ENCODE peak calls at places on chromosomes 11 and 22, in four cellular contexts. C is endothelial cell of umbilical vein, A is A549, V is HepG2. Q is an unnamed sample.

GRCh38 chr11:11463397-11463796 is 110.3 kb upstream of the CSNK2A3 start:
- DNase-seq in A (no peak), V (no peak), C (no peak), Q (no peak)

GRCh38 chr11:19374189-19374588 is 133.4 kb upstream of the E2F8 start:
- DNase-seq in A (peak), V (no peak), C (peak), Q (no peak)

GRCh38 chr22:40654522-40655167 is 18.1 kb upstream of the MRTFA start:
- DNase-seq in A (peak), C (peak), V (no peak), Q (no peak)

GRCh38 chr22:36323855-36324331 is 63.9 kb downstream of the MYH9 start:
- DNase-seq in V (no peak), C (no peak), A (no peak), Q (no peak)

GRCh38 chr11:64126796-64127195 is 39.1 kb downstream of the MACROD1 start:
- DNase-seq in V (no peak), C (no peak), A (no peak), Q (no peak)

GRCh38 chr11:125941606-125942275 is 4.1 kb upstream of the VSIG10L2 start:
- DNase-seq in C (peak), V (peak), A (peak), Q (peak)

GRCh38 chr11:27497284-27497866 is 9.2 kb downstream of the LIN7C start:
- DNase-seq in V (peak), A (peak), C (peak), Q (no peak)

GRCh38 chr11:124108158-124108557 is 7.1 kb upstream of the VWA5A start:
- DNase-seq in C (peak), V (peak), A (peak), Q (peak)

GRCh38 chr11:61384271-61385242 is 7.8 kb upstream of the TMEM216 start:
- DNase-seq in A (peak), C (peak), V (peak), Q (peak)

GRCh38 chr11:70671083-70671482 is 272.8 kb downstream of the CTTN start:
- DNase-seq in A (no peak), C (no peak), V (no peak), Q (peak)

GRCh38 chr11:108960498-108960897 is 295.6 kb downstream of the DDX10 start:
- DNase-seq in V (no peak), C (no peak), A (no peak), Q (peak)

GRCh38 chr22:29359469-29359868 is 28.9 kb downstream of the AP1B1 start:
- DNase-seq in V (peak), A (peak), C (peak), Q (peak)

GRCh38 chr22:26474687-26475086 is 8.9 kb downstream of the HPS4 start:
- DNase-seq in A (no peak), C (peak), V (no peak), Q (no peak)

GRCh38 chr11:1306186-1307162 is 3.0 kb downstream of the TOLLIP start:
- DNase-seq in A (no peak), V (no peak), C (no peak), Q (no peak)

GRCh38 chr11:111665779-111666178 is 63.5 kb downstream of the SIK2 start:
- DNase-seq in A (no peak), V (peak), C (peak), Q (peak)

GRCh38 chr11:44094260-44094868 is 1.1 kb upstream of the EXT2 start:
- DNase-seq in C (peak), V (peak), A (peak), Q (peak)

GRCh38 chr11:121236115-121237001 is 56.2 kb upstream of the SC5D start:
- DNase-seq in V (no peak), C (peak), A (no peak), Q (no peak)

GRCh38 chr11:14499178-14499559 is 442 bp downstream of the COPB1 start:
- DNase-seq in C (peak), V (peak), A (peak), Q (peak)

GRCh38 chr22:27329471-27329870 is 472.1 kb downstream of the MN1 start:
- DNase-seq in V (no peak), A (no peak), C (no peak), Q (no peak)

DNA sequence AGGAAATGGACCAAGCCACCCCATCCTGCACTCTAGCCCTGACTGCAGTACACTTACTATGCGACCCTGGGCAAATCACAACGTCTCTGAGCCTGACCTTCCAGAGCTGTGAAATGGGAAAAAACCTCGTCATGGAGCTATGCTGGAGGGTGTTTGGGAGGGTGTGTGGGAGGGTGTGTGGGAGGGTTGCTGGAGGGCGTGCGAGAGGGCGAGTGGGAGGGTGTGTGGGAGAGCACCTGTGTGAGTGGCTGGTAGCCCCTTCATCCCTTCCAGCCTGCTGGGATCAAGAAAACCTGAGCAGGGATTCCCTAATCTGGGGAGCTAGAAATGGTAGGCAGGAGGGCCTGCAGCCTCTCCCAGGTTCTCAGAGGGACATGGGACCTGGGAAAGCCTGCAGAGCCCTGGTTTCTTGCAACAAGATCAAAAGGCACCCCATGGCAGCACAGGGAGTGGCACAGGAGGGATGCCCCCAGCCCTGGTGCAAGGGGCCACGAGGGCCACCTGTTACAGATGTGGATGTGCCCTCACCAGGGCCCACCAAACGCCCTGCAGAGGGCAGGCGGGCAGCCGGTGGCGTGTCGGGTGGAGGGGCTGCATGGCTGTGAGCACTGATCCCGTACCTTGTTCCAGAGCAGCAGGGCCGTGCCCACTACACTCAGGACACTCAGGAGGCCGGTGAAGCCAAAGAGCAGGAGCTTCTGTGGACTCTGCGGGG is 23.2 kb downstream of the NFAM1 start:
- DNase-seq in C (no peak), A (no peak), V (no peak), Q (no peak)
- TF ChIP-seq JUN in C (no peak), A (no peak), V (no peak), Q (no peak)

GRCh38 chr11:119093951-119094815 is 7.5 kb downstream of the DPAGT1 start:
- DNase-seq in C (peak), V (no peak), A (no peak), Q (peak)
- TF ChIP-seq JUN in C (no peak), V (no peak), A (peak), Q (no peak)

GRCh38 chr11:66337103-66337899 is 1.1 kb upstream of the RIN1 start:
- DNase-seq in V (no peak), A (no peak), C (no peak), Q (no peak)

GRCh38 chr11:66336234-66337102 is at the start of gene RIN1:
- DNase-seq in A (peak), V (peak), C (peak), Q (peak)

GRCh38 chr11:66339686-66340483 is 3.7 kb upstream of the RIN1 start:
- DNase-seq in V (no peak), C (no peak), A (no peak), Q (no peak)

GRCh38 chr11:66339163-66339675 is 3.0 kb upstream of the RIN1 start:
- DNase-seq in C (no peak), A (no peak), V (no peak), Q (no peak)

GRCh38 chr11:66338276-66339162 is 2.3 kb upstream of the RIN1 start:
- DNase-seq in C (no peak), V (no peak), A (no peak), Q (no peak)
- TF ChIP-seq JUN in C (no peak), V (no peak), A (no peak), Q (no peak)

GRCh38 chr22:33076368-33076767 is 18.2 kb upstream of the SYN3 start:
- DNase-seq in V (no peak), A (no peak), C (no peak), Q (no peak)
- TF ChIP-seq JUN in V (no peak), A (no peak), C (no peak), Q (no peak)

GRCh38 chr22:39518996-39519680 is 1.2 kb upstream of the ATF4 start:
- DNase-seq in A (no peak), C (no peak), V (no peak), Q (no peak)

GRCh38 chr22:39515266-39516050 is 4.9 kb upstream of the ATF4 start:
- DNase-seq in V (no peak), C (no peak), A (no peak), Q (no peak)

GRCh38 chr22:39518124-39518786 is 2.1 kb upstream of the ATF4 start:
- DNase-seq in A (no peak), C (no peak), V (no peak), Q (no peak)

GRCh38 chr22:39519681-39520053 is 695 bp upstream of the ATF4 start:
- DNase-seq in A (peak), C (no peak), V (peak), Q (peak)

DNA sequence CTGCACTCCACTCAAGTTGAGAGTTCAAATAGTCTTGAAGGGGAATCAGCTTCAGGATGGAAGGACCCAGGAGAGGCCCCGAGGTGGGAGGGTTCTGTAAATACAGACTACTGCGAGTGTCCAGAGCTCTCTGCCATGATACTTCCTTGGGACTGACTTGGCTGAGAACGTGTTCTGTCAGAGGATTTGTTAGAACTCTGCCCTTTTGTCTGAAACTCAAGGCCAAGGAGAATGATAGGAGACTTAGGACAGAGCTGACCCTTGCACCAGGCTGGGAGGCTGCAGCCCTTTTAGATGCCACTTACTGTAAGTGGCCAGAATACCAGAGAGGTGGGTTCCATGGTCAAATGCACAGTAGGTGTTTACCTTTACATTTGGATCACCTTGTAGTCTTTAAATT is 2.9 kb upstream of the ATF4 start:
- DNase-seq in A (no peak), V (no peak), C (no peak), Q (no peak)
- TF ChIP-seq JUN in A (no peak), V (no peak), C (no peak), Q (no peak)

GRCh38 chr22:22746963-22747933 is 102.8 kb downstream of the GGTLC2 start:
- DNase-seq in A (no peak), C (no peak), V (no peak), Q (no peak)
- TF ChIP-seq JUN in A (no peak), C (no peak), V (no peak), Q (no peak)

GRCh38 chr11:86736303-86737143 is 63.8 kb upstream of the PRSS23 start:
- DNase-seq in V (no peak), A (peak), C (peak), Q (no peak)

GRCh38 chr11:86737223-86737622 is 63.1 kb upstream of the PRSS23 start:
- DNase-seq in V (no peak), C (no peak), A (no peak), Q (no peak)

GRCh38 chr11:86738615-86739014 is 61.7 kb upstream of the PRSS23 start:
- DNase-seq in V (no peak), A (no peak), C (peak), Q (no peak)

GRCh38 chr11:86737752-86738151 is 62.6 kb upstream of the PRSS23 start:
- DNase-seq in C (peak), V (no peak), A (peak), Q (no peak)

GRCh38 chr11:86735462-86736302 is 63.3 kb upstream of the ME3 start:
- DNase-seq in A (peak), V (no peak), C (peak), Q (no peak)
- TF ChIP-seq JUN in A (peak), V (no peak), C (peak), Q (no peak)

DNA sequence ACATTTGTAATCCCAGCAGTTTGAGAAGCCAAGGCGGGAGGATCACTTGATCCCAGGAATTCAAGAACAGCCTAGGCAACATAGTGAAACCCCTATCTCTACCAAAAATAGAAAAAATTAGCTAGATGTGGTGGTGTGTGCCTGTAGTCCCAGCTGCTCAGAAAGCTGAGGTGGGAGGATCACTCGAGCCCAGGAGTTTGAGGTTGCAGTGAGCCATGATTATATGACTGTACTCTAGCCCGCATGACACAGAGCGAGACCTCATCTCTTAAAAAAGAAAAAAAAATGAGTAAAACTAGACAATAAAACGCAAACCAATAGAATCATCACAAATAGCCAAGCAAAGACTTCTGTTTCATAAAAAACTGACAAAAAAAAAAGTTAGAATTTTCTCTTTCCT is 21.8 kb downstream of the NUCB2 start:
- DNase-seq in A (no peak), V (no peak), C (no peak), Q (no peak)
- TF ChIP-seq JUN in A (no peak), V (no peak), C (no peak), Q (no peak)

GRCh38 chr11:132332521-132332920 is 962.1 kb downstream of the NTM start:
- DNase-seq in V (no peak), A (no peak), C (no peak), Q (peak)
- TF ChIP-seq JUN in V (no peak), A (no peak), C (no peak), Q (no peak)

Q was measured in WTC11.